ENCODE peak calls at places on chromosomes 13 and 19, in four cellular contexts. U is GM12891, F is GM12878, W is K562. E is an unnamed sample.

GRCh38 chr19:3979674-3980352 is 5.5 kb downstream of the EEF2 start:
- DNase-seq in U (no peak), F (no peak), W (peak; percentile 10), E (no peak)

GRCh38 chr13:109737606-109738005 is 48.8 kb downstream of the IRS2 start:
- DNase-seq in U (no peak), F (no peak), W (no peak), E (no peak)

GRCh38 chr19:29404951-29405727 is 120.7 kb upstream of the VSTM2B start:
- DNase-seq in U (no peak), F (no peak), W (no peak), E (no peak)

GRCh38 chr13:112186091-112186490 is 119.1 kb downstream of the SOX1 start:
- DNase-seq in U (no peak), F (no peak), W (no peak), E (no peak)

GRCh38 chr19:18915639-18916038 is 3.5 kb downstream of the COPE start:
- DNase-seq in U (no peak), F (no peak), W (no peak), E (peak; percentile 46)

GRCh38 chr13:24834902-24835510 is 71.0 kb downstream of the RNF17 start:
- DNase-seq in U (no peak), F (no peak), W (no peak), E (no peak)

GRCh38 chr13:62846302-62846701 is 1430.7 kb upstream of the PCDH20 start:
- DNase-seq in U (no peak), F (no peak), W (no peak), E (no peak)

GRCh38 chr13:82791035-82791434 is 1091.2 kb downstream of the SLITRK1 start:
- DNase-seq in U (no peak), F (no peak), W (no peak), E (no peak)

GRCh38 chr19:12485571-12485970 is 955 bp upstream of the ZNF709 start:
- DNase-seq in U (no peak), F (no peak), W (no peak), E (no peak)

GRCh38 chr13:30463820-30464495 is 1.8 kb downstream of the HMGB1 start:
- DNase-seq in U (no peak), F (no peak), W (no peak), E (no peak)

GRCh38 chr13:35720690-35721554 is 244.4 kb upstream of the MAB21L1 start:
- DNase-seq in U (peak; percentile 39), F (no peak), W (peak; percentile 76), E (peak; percentile 37)

GRCh38 chr13:49319555-49320350 is 72.0 kb downstream of the CDADC1 start:
- DNase-seq in U (no peak), F (no peak), W (no peak), E (no peak)

GRCh38 chr19:3098141-3098514 is 4.0 kb downstream of the GNA11 start:
- DNase-seq in U (no peak), F (no peak), W (no peak), E (no peak)

GRCh38 chr19:39848392-39848791 is 2.2 kb upstream of the FBL start:
- DNase-seq in U (no peak), F (no peak), W (no peak), E (no peak)

GRCh38 chr19:6071103-6071485 is 39.2 kb downstream of the RFX2 start:
- DNase-seq in U (no peak), F (no peak), W (no peak), E (no peak)

GRCh38 chr19:30361721-30362120 is 10.5 kb upstream of the ZNF536 start:
- DNase-seq in U (no peak), F (no peak), W (no peak), E (no peak)

GRCh38 chr13:96650301-96650886 is 343.9 kb downstream of the OXGR1 start:
- DNase-seq in U (no peak), F (peak; percentile 12), W (no peak), E (no peak)

GRCh38 chr13:47829684-47830083 is 171.4 kb downstream of the SUCLA2 start:
- DNase-seq in U (no peak), F (no peak), W (no peak), E (no peak)
- TF ChIP-seq SPI1 in U (no peak), F (no peak), W (no peak), E (no peak)

GRCh38 chr13:89883893-89884448 is 1463.5 kb upstream of the MIR17HG start:
- DNase-seq in U (no peak), F (no peak), W (no peak), E (no peak)
- TF ChIP-seq SPI1 in U (no peak), F (no peak), W (no peak), E (no peak)

GRCh38 chr19:56111601-56112312 is 9.3 kb downstream of the ZNF787 start:
- DNase-seq in U (no peak), F (no peak), W (no peak), E (peak; percentile 95)
- TF ChIP-seq SPI1 in U (peak; percentile 69), F (peak; percentile 75), W (peak; percentile 18), E (peak; percentile 88)

DNA sequence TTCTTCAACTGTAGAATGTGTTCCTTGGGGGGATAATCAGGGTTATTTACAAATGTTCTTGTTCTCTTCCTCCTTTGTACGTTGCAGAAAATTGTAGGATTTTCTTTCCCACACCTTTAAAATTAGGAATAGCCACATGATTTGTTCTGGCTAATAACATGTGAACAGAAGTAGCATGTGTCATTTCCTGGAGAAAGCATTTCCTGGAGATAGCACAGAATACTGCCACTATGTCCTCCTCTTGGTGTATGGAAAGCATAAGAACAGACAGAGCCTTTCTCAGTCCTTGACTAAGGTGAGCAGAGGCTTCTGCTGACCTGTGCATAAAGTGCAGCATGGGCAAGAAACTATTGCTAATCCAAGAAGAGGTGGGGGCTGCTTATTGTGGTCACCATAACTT is 101.8 kb downstream of the FAM216B start:
- DNase-seq in U (no peak), F (no peak), W (no peak), E (no peak)
- TF ChIP-seq SPI1 in U (no peak), F (no peak), W (no peak), E (no peak)

DNA sequence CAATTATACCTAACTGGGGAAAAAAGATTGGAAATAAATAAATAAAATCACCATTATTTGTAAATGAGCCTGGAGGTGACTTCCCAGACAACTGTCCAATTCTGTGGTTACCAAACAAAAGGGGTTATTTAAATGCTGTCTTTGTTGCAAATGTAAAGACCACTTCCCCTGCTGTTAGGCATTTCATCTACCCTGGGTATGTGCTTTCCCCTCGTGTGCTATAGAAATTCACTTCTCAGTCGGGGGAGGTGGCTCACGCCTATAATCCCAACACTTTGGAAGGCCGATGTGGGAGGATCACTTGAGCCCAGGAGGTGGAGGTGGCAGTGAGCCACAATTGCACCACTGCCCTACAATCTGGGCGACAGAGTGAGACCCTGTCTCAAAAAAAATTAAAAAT is 101.9 kb upstream of the AKAP11 start:
- DNase-seq in U (no peak), F (no peak), W (no peak), E (no peak)
- TF ChIP-seq SPI1 in U (no peak), F (no peak), W (no peak), E (no peak)

GRCh38 chr19:43741075-43741840 is 13.5 kb downstream of the SMG9 start:
- DNase-seq in U (no peak), F (no peak), W (no peak), E (no peak)

GRCh38 chr19:43739419-43739818 is 15.3 kb downstream of the SMG9 start:
- DNase-seq in U (no peak), F (no peak), W (no peak), E (no peak)

GRCh38 chr19:43738780-43739211 is 16.0 kb downstream of the SMG9 start:
- DNase-seq in U (no peak), F (no peak), W (no peak), E (peak; percentile 13)

GRCh38 chr19:43743059-43743458 is 11.7 kb downstream of the SMG9 start:
- DNase-seq in U (no peak), F (no peak), W (no peak), E (no peak)

DNA sequence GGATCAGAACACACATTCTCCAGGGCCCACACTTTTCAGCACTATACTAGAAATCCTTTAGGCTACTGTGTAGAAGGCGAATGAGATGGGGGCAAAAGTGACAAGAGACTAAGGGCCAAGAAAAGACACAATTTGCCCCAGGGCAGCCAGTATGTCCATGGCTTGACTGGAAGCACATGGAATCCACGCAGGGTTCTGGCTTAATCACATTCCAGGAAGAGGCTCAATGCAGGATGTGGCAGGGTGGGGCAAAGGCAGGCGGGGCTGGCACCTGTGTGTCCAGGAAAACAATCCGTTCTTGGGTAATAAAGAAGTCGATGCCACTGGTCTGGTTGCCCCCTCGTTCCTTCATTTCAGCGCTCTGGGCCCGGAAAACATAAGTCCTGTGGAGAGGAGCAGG is 14.9 kb downstream of the SMG9 start:
- DNase-seq in U (no peak), F (no peak), W (no peak), E (no peak)
- TF ChIP-seq SPI1 in U (no peak), F (no peak), W (no peak), E (no peak)

GRCh38 chr13:20174656-20175405 is 14.0 kb upstream of the GJA3 start:
- DNase-seq in U (peak; percentile 65), F (peak; percentile 43), W (peak; percentile 36), E (peak; percentile 51)

GRCh38 chr13:20178156-20178555 is 14.6 kb downstream of the GJB2 start:
- DNase-seq in U (no peak), F (no peak), W (no peak), E (no peak)

GRCh38 chr13:20175406-20175794 is 14.5 kb upstream of the GJA3 start:
- DNase-seq in U (no peak), F (no peak), W (no peak), E (no peak)

GRCh38 chr13:20175907-20176652 is 15.2 kb upstream of the GJA3 start:
- DNase-seq in U (no peak), F (no peak), W (no peak), E (no peak)

GRCh38 chr13:20177049-20177831 is 15.5 kb downstream of the GJB2 start:
- DNase-seq in U (no peak), F (no peak), W (no peak), E (no peak)
- TF ChIP-seq SPI1 in U (no peak), F (no peak), W (no peak), E (no peak)

E was measured in HL-60.